ENCODE peak calls at places on chromosomes 5 and 9, in four cellular contexts. L, C, X and T are unnamed samples.

GRCh38 chr5:29796018-29796417 is 1397.5 kb upstream of the CDH6 start:
- DNase-seq in L (no peak), C (no peak), X (no peak), T (no peak)

GRCh38 chr5:65248896-65249295 is 232.8 kb downstream of the ADAMTS6 start:
- DNase-seq in L (no peak), C (no peak), X (no peak), T (no peak)

GRCh38 chr5:126594676-126595485 is at the start of gene ALDH7A1:
- DNase-seq in L (no peak), C (peak), X (peak), T (peak)

GRCh38 chr9:89519393-89519805 is 21.5 kb upstream of the SEMA4D start:
- DNase-seq in L (no peak), C (no peak), X (peak), T (no peak)

GRCh38 chr9:91805031-91805430 is 145.0 kb downstream of the ROR2 start:
- DNase-seq in L (no peak), C (no peak), X (no peak), T (no peak)

GRCh38 chr9:19720374-19720773 is 68.5 kb downstream of the SLC24A2 start:
- DNase-seq in L (no peak), C (no peak), X (peak), T (no peak)

GRCh38 chr5:43113546-43113945 is 7.2 kb upstream of the ZNF131 start:
- DNase-seq in L (no peak), C (no peak), X (no peak), T (no peak)

GRCh38 chr9:94135222-94135621 is 51.0 kb downstream of the PTPDC1 start:
- DNase-seq in L (no peak), C (no peak), X (no peak), T (no peak)

GRCh38 chr9:113705938-113706519 is 170.1 kb upstream of the ZNF618 start:
- DNase-seq in L (no peak), C (no peak), X (no peak), T (no peak)

GRCh38 chr5:132473019-132473531 is 17.5 kb downstream of the IRF1 start:
- DNase-seq in L (peak), C (peak), X (no peak), T (peak)

GRCh38 chr5:29238115-29238514 is 1955.4 kb upstream of the CDH6 start:
- DNase-seq in L (no peak), C (no peak), X (no peak), T (no peak)

GRCh38 chr5:122170630-122171029 is 41.3 kb downstream of the ZNF474 start:
- DNase-seq in L (no peak), C (no peak), X (no peak), T (no peak)

GRCh38 chr9:136886610-136887597 is 588 bp downstream of the TRAF2 start:
- DNase-seq in L (peak), C (no peak), X (peak), T (peak)

GRCh38 chr5:181246276-181247050 is 2.8 kb upstream of the RACK1 start:
- DNase-seq in L (peak), C (peak), X (peak), T (no peak)

GRCh38 chr5:139474815-139475791 is 4.3 kb downstream of the SMIM33 start:
- DNase-seq in L (no peak), C (no peak), X (no peak), T (no peak)

GRCh38 chr5:10233505-10233904 is 16.2 kb downstream of the ATPSCKMT start:
- DNase-seq in L (no peak), C (no peak), X (peak), T (no peak)

GRCh38 chr5:39780341-39780740 is 355.6 kb upstream of the DAB2 start:
- DNase-seq in L (no peak), C (no peak), X (no peak), T (no peak)

GRCh38 chr5:2711446-2712425 is 39.7 kb downstream of the IRX2 start:
- DNase-seq in L (no peak), C (no peak), X (no peak), T (no peak)

GRCh38 chr5:151023651-151024050 is 3.3 kb downstream of the GPX3 start:
- DNase-seq in L (no peak), C (peak), X (peak), T (no peak)

GRCh38 chr9:80285325-80285724 is 713.6 kb downstream of the TLE4 start:
- DNase-seq in L (no peak), C (no peak), X (no peak), T (no peak)

GRCh38 chr5:53330491-53330890 is 149.9 kb upstream of the FST start:
- DNase-seq in L (no peak), C (no peak), X (no peak), T (no peak)

GRCh38 chr5:74166064-74166463 is 474.5 kb downstream of the ENC1 start:
- DNase-seq in L (no peak), C (no peak), X (no peak), T (no peak)

GRCh38 chr5:77076961-77077820 is 9.9 kb downstream of the ZBED3 start:
- DNase-seq in L (peak), C (peak), X (peak), T (peak)

GRCh38 chr9:137774775-137775386 is 102.7 kb upstream of the CACNA1B start:
- DNase-seq in L (no peak), C (no peak), X (no peak), T (no peak)

GRCh38 chr5:116448869-116449453 is 125.7 kb downstream of the SEMA6A start:
- DNase-seq in L (no peak), C (no peak), X (no peak), T (no peak)

GRCh38 chr5:120457839-120458507 is 6.1 kb upstream of the PRR16 start:
- DNase-seq in L (peak), C (peak), X (peak), T (peak)

GRCh38 chr9:134995792-134996120 is 78.0 kb upstream of the FCN1 start:
- DNase-seq in L (no peak), C (no peak), X (no peak), T (no peak)

DNA sequence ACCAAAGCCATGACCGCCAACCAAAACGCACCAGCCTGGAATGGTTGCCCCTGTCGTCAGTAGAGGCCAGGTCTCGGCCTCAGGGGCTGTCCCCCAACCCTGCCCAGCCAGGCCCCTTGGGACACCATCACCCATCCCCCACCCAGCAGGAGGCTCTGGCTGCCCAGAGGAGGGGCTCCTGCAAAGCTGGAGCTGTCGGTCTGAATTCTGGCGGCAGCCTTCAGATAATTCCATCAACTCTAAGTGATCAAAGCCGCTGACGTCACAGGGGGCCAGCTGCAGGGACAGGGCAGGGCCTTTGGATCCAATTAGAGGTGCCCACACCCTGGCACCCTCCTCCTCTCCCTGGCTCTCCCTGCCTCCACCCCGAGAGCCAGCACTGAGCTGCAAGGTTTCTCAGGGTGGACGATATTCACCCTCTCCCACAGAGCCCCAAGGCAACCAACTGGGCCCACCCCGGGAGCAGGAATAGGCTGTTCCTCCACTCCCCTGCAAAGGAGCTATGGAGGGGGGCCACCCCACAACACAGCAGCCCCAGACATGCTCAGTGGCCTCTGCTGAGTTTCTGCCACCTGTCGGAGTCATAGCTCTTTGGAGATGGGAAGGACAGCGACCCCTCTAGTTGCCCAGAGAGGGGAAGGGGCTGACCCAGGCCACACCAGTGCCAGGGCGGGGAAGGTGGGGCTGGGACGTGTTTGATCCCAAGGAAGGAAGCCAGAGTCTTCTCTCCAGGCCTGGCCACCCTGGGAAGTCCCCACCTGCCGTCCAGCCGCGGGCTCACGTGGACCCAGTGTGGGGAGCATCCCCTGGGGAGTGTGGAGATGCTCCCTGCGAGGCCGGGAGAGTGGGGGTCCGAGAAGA is 78.4 kb downstream of the NTNG2 start:
- DNase-seq in L (no peak), C (no peak), X (peak), T (no peak)
- H3K4me3 ChIP-seq in L (peak), C (peak), X (no peak), T (peak)

DNA sequence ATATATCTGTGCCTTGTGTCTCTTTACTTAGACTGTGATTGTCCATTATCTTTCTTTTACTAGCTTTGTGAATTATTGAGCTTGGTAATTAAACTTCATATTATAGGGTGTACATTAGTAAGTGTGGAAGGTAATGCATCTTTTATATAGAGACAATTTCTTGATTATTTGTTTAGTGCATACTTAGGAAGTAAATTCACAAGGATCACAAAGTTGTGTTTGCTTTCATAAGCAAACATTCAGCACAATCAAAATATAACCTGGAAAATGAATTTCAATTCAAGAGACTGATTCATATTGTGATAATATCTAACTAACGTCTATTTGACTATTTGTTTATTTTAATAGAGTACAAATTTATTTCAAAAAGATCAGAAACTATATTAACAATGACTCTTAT is 749.9 kb upstream of the NUDT12 start:
- DNase-seq in L (no peak), C (no peak), X (no peak), T (no peak)
- H3K4me3 ChIP-seq in L (no peak), C (no peak), X (no peak), T (no peak)

DNA sequence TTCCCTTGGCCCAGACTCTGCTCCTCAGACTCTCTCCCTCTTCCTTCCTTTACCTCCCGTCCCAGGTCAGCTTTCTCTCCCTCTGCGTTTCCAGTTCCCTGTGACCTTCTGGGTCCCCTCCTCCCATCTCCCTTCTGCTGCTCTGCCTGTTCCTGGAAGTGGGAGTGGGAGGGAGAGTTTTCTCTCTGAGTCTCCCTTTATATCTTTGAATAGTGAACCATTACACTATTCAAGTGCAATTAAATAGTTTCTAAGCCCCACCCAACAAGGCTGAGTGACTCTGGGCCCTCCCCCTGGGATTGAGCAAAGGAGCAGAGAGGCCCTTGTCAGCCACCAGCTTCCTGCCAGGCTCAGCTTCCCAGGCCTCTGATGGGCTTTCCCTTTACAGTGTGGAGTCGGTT is 34.8 kb downstream of the THBS4 start:
- DNase-seq in L (no peak), C (no peak), X (no peak), T (no peak)
- H3K4me3 ChIP-seq in L (no peak), C (no peak), X (no peak), T (no peak)

DNA sequence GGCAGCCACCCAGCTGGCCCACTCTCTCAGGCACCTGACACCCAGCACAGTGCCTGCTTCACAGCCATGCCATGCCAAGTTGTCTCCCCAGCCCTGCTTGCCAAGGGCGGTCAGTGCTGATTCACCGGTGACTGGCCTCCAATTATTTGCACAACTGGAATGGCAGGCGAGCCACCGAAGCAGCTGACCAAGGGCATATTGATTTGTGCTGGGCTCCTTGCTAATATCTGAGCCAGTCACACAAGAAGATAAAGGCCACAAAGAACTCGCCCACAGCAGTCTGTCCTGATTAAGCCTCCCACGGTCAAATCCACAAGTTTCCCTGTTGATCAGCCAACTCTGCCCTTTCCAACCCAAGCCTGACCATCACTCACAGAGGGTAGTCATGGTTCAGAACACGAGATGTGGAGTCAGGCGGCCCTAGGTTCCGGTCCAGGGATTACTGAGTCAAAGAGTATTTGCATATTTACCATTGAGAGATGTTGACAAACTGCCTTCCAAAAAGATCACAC is 6.4 kb upstream of the EEIG1 start:
- DNase-seq in L (no peak), C (peak), X (peak), T (no peak)
- H3K4me3 ChIP-seq in L (no peak), C (no peak), X (no peak), T (no peak)

GRCh38 chr9:35687972-35688557 is 1.7 kb downstream of the TPM2 start:
- DNase-seq in L (no peak), C (peak), X (no peak), T (no peak)
- H3K4me3 ChIP-seq in L (no peak), C (peak), X (no peak), T (no peak)

DNA sequence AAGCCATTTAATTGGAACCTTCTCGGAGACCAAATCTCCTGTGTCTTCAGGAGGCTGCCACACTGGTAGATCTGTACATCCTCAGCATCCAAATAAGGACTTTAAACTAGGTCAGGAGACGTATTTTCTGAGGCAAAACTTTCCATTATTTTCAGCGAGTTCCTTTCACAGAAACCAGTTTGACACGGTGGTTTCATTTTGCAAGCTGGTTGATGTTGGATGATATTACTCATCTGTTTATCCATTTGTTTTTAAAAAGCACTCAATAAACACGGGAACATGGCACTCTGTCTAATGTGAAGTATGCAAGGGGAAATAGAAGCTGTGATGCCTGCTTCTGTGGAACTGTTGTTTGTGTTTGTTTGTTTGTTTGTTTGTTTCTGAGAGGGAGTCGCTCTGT is 199.6 kb downstream of the ERCC6L2 start:
- DNase-seq in L (no peak), C (no peak), X (no peak), T (no peak)
- H3K4me3 ChIP-seq in L (no peak), C (no peak), X (no peak), T (no peak)

DNA sequence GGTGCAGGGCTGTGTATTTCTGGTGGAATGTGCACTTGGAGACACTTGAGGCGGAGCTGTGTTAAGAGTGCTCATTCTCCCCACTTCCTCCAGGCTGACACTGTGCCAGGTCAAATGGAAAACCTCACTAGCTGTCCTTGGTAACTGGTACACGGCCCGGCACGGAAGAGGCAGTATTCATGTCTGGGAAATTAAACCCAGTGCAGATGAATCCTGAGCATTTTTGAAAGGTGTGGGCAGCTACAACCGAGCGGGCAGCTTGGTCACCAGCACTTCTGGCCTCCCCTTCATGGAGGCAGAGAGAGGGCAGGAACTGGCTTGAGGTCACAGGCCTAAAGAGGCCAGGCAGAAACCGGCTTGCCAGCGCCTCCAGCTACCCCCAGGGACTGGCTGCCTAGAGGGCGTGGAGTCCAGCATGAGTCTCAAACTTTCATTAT is 1.6 kb downstream of the CLPTM1L start:
- DNase-seq in L (no peak), C (no peak), X (peak), T (no peak)
- H3K4me3 ChIP-seq in L (no peak), C (peak), X (no peak), T (peak)

GRCh38 chr9:34627716-34628655 is 880 bp downstream of the ARID3C start:
- DNase-seq in L (no peak), C (no peak), X (no peak), T (no peak)

GRCh38 chr9:34629492-34629809 is 585 bp upstream of the ARID3C start:
- DNase-seq in L (no peak), C (no peak), X (no peak), T (no peak)

GRCh38 chr9:34625087-34625486 is 3.8 kb downstream of the ARID3C start:
- DNase-seq in L (no peak), C (no peak), X (no peak), T (no peak)

GRCh38 chr9:34630402-34631154 is 1.7 kb upstream of the ARID3C start:
- DNase-seq in L (no peak), C (no peak), X (no peak), T (no peak)

DNA sequence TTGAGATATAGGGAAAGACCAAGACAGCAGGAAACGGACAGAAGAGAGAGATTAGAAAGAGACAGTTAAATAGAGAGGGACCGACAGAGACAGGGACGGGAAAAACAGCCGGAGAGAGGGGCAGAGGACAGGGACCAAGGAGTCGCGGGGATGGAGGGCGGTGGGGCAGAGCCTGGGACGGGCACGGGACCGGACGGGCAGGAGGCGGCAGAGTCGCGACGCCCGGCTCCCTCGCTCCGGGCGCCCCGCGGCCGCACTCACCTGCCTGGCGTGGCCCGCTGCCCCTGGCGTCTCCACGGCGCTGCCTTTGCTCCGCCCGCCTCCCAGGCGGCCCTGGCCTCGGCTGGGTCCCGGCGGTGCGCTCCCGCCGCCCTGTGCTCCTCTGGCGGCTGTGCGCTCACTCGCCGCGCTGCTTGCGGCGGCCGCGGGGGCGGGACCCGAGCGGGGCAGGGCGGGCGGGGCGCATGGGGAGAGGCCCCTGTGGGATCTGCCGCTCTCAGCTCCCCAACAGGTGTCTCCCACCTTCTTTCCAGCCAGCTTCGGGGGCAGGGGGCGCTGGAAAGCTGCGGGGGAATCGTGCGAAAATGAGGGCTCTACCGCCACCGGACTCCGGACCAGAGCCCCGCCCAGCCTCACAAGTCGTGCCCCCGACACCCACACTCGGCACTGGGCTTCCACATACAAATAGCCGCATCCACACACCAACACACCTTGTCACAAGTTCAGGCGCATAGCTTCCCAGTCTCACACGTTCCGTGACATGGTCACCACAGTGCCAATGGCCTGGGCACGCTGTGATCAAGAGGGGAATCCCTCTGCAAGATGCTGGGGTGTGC is at the start of gene ARID3C:
- DNase-seq in L (no peak), C (no peak), X (no peak), T (peak)
- H3K4me3 ChIP-seq in L (peak), C (peak), X (peak), T (peak)

GRCh38 chr9:14423816-14424261 is 109.9 kb upstream of the NFIB start:
- DNase-seq in L (no peak), C (no peak), X (no peak), T (no peak)

GRCh38 chr9:14427419-14427818 is 113.5 kb upstream of the NFIB start:
- DNase-seq in L (no peak), C (no peak), X (no peak), T (no peak)

GRCh38 chr9:14424323-14424722 is 110.4 kb upstream of the NFIB start:
- DNase-seq in L (no peak), C (no peak), X (no peak), T (no peak)

GRCh38 chr9:14421291-14421690 is 107.3 kb upstream of the NFIB start:
- DNase-seq in L (no peak), C (no peak), X (no peak), T (no peak)

DNA sequence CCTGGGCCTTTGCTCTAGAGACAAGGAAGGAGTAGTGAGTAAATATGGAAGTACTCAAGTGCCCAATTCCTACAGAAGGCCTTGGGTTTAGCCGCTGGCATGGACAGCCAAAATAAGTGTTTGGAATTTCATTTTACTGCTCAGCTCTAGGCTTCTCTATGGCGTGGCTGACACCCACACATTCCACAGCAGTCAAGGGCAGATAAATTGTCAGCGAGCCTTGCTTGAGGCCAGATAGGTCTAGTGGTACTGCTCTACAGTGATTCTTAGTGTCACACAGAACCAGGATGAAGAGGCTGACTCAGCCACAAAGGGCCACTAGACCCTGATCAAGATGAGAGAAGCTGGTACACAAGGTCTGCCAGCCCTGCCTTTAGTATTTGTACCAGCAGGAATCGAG is 111.0 kb upstream of the NFIB start:
- DNase-seq in L (no peak), C (no peak), X (no peak), T (no peak)
- H3K4me3 ChIP-seq in L (no peak), C (no peak), X (no peak), T (no peak)